ENCODE peak calls at places on chromosomes 3 and 15, in five cellular contexts. Z, H, N, I and C are unnamed samples.

GRCh38 chr3:170359178-170359704 is 1.7 kb downstream of the SKIL start:
- DNase-seq in I (no peak), Z (peak), H (no peak), N (no peak), C (no peak)

GRCh38 chr3:183636221-183637105 is 1.0 kb downstream of the KLHL24 start:
- DNase-seq in I (peak), N (peak), Z (peak), H (peak), C (peak)

GRCh38 chr3:101941253-101942039 is 92.1 kb downstream of the NFKBIZ start:
- DNase-seq in I (no peak), Z (no peak), H (no peak), N (no peak), C (no peak)

GRCh38 chr3:165603196-165603595 is 234.0 kb downstream of the BCHE start:
- DNase-seq in N (no peak), Z (no peak), I (no peak), H (no peak), C (no peak)

GRCh38 chr3:152385761-152386160 is 117.0 kb downstream of the MBNL1 start:
- DNase-seq in H (peak), I (no peak), N (no peak), Z (peak), C (no peak)

GRCh38 chr15:71639531-71639930 is 170.8 kb upstream of the NR2E3 start:
- DNase-seq in Z (no peak), I (no peak), N (no peak), H (no peak), C (no peak)

GRCh38 chr15:63019539-63020109 is 22.9 kb upstream of the TPM1 start:
- DNase-seq in Z (peak), H (peak), N (no peak), I (peak), C (peak)

GRCh38 chr3:188553569-188553968 is 399.6 kb downstream of the LPP start:
- DNase-seq in N (no peak), Z (no peak), H (no peak), I (no peak), C (no peak)

GRCh38 chr3:177134166-177134565 is 63.1 kb downstream of the TBL1XR1 start:
- DNase-seq in I (no peak), N (no peak), H (peak), Z (no peak), C (no peak)

GRCh38 chr3:12998648-12999047 is 74.6 kb downstream of the IQSEC1 start:
- DNase-seq in I (no peak), Z (no peak), H (no peak), N (no peak), C (no peak)

GRCh38 chr3:124582621-124583437 is 147.4 kb upstream of the UMPS start:
- DNase-seq in N (no peak), H (no peak), I (no peak), Z (peak), C (no peak)

GRCh38 chr3:18444597-18445420 is 19.7 kb upstream of the SATB1 start:
- DNase-seq in Z (no peak), H (peak), I (no peak), N (no peak), C (peak)

GRCh38 chr15:90031231-90031791 is 30.2 kb downstream of the ZNF710 start:
- DNase-seq in H (peak), Z (no peak), I (no peak), N (no peak), C (peak)

GRCh38 chr3:138227650-138228049 is 40.5 kb downstream of the ARMC8 start:
- DNase-seq in H (peak), I (no peak), Z (no peak), N (no peak), C (no peak)

GRCh38 chr15:49032601-49033145 is 13.6 kb downstream of the SECISBP2L start:
- DNase-seq in Z (no peak), N (no peak), I (no peak), H (no peak), C (no peak)

GRCh38 chr3:20072422-20072821 is 32.2 kb downstream of the KAT2B start:
- DNase-seq in Z (no peak), I (no peak), H (no peak), N (no peak), C (no peak)

GRCh38 chr3:183244219-183244618 is 8.8 kb upstream of the B3GNT5 start:
- DNase-seq in N (no peak), I (no peak), Z (no peak), H (no peak), C (no peak)

GRCh38 chr3:129867506-129868124 is 25.9 kb downstream of the TMCC1 start:
- DNase-seq in I (no peak), Z (no peak), H (no peak), N (no peak), C (no peak)

GRCh38 chr15:22888120-22888859 is 49.8 kb downstream of the NIPA2 start:
- DNase-seq in N (peak), Z (peak), I (no peak), H (peak), C (no peak)

GRCh38 chr3:12960497-12960896 is 112.7 kb downstream of the IQSEC1 start:
- DNase-seq in H (no peak), N (no peak), Z (no peak), I (no peak), C (no peak)

GRCh38 chr15:57477736-57478522 is 101.6 kb downstream of the CGNL1 start:
- DNase-seq in N (no peak), I (no peak), H (no peak), Z (peak), C (no peak)

GRCh38 chr3:54085936-54086335 is 36.4 kb upstream of the CACNA2D3 start:
- DNase-seq in H (no peak), Z (no peak), N (no peak), I (no peak), C (no peak)

GRCh38 chr3:168977696-168978374 is 685.7 kb downstream of the MECOM start:
- DNase-seq in H (no peak), I (no peak), Z (peak), N (peak), C (no peak)

GRCh38 chr3:145219355-145220196 is 941.4 kb downstream of the PLOD2 start:
- DNase-seq in Z (no peak), I (no peak), N (no peak), H (no peak), C (no peak)

GRCh38 chr3:32392530-32393302 is 1.1 kb downstream of the CMTM7 start:
- DNase-seq in I (no peak), N (no peak), H (peak), Z (peak), C (no peak)

GRCh38 chr15:74011610-74012009 is 17.1 kb downstream of the PML start:
- DNase-seq in Z (no peak), I (no peak), H (peak), N (no peak), C (no peak)

GRCh38 chr15:72236381-72237285 is 5.6 kb upstream of the PKM start:
- DNase-seq in I (no peak), H (no peak), Z (no peak), N (no peak), C (no peak)

GRCh38 chr3:53089511-53089910 is 40.7 kb downstream of the RFT1 start:
- DNase-seq in H (no peak), I (no peak), Z (no peak), N (no peak), C (no peak)

GRCh38 chr3:188338081-188338480 is 184.1 kb downstream of the LPP start:
- DNase-seq in Z (no peak), H (peak), I (no peak), N (no peak), C (no peak)

GRCh38 chr3:135125171-135125801 is 330.2 kb downstream of the EPHB1 start:
- DNase-seq in I (peak), H (peak), N (no peak), Z (peak), C (no peak)

GRCh38 chr3:131503328-131503650 is 518 bp upstream of the MRPL3 start:
- DNase-seq in N (peak), I (no peak), H (peak), Z (no peak), C (no peak)

GRCh38 chr3:13278783-13279531 is 141.2 kb downstream of the NUP210 start:
- DNase-seq in Z (no peak), I (no peak), N (no peak), H (no peak), C (no peak)